ENCODE peak calls at places on chromosome 11, in seven cellular contexts. One of them, this sample, is unnamed.

GRCh38 chr11:134411887-134412507 is at the start of gene B3GAT1:
- DNase-seq in H7: peak; percentile 94
- DNase-seq in NCI-H1092: peak; percentile 45
- DNase-seq in skeletal muscle cell: no peak
- DNase-seq in cardiac fibroblast: no peak
- DNase-seq in naive thymus-derived CD4-positive, alpha-beta T cell: no peak
- DNase-seq in stimulated activated naive CD4-positive, alpha-beta T cell treated with Interleukin-2 at 50 U/mL for 16 hours: no peak
- DNase-seq in this sample: no peak

GRCh38 chr11:8740156-8740555 is 57.6 kb downstream of the RPL27A start:
- DNase-seq in cardiac fibroblast: no peak
- DNase-seq in NCI-H1092: no peak
- DNase-seq in H7: no peak
- DNase-seq in naive thymus-derived CD4-positive, alpha-beta T cell: no peak
- DNase-seq in skeletal muscle cell: no peak
- DNase-seq in stimulated activated naive CD4-positive, alpha-beta T cell treated with Interleukin-2 at 50 U/mL for 16 hours: no peak
- DNase-seq in this sample: no peak

GRCh38 chr11:65389294-65389980 is 3.0 kb downstream of the FRMD8 start:
- DNase-seq in stimulated activated naive CD4-positive, alpha-beta T cell treated with Interleukin-2 at 50 U/mL for 16 hours: no peak
- DNase-seq in skeletal muscle cell: no peak
- DNase-seq in cardiac fibroblast: no peak
- DNase-seq in naive thymus-derived CD4-positive, alpha-beta T cell: no peak
- DNase-seq in NCI-H1092: no peak
- DNase-seq in H7: peak; percentile 45
- DNase-seq in this sample: no peak

GRCh38 chr11:78733031-78733430 is 158.4 kb upstream of the NARS2 start:
- DNase-seq in H7: no peak
- DNase-seq in naive thymus-derived CD4-positive, alpha-beta T cell: no peak
- DNase-seq in cardiac fibroblast: no peak
- DNase-seq in NCI-H1092: no peak
- DNase-seq in stimulated activated naive CD4-positive, alpha-beta T cell treated with Interleukin-2 at 50 U/mL for 16 hours: no peak
- DNase-seq in skeletal muscle cell: no peak
- DNase-seq in this sample: no peak

GRCh38 chr11:103901656-103902055 is 134.8 kb upstream of the DDI1 start:
- DNase-seq in H7: no peak
- DNase-seq in naive thymus-derived CD4-positive, alpha-beta T cell: no peak
- DNase-seq in cardiac fibroblast: no peak
- DNase-seq in skeletal muscle cell: no peak
- DNase-seq in NCI-H1092: no peak
- DNase-seq in stimulated activated naive CD4-positive, alpha-beta T cell treated with Interleukin-2 at 50 U/mL for 16 hours: no peak
- DNase-seq in this sample: no peak

GRCh38 chr11:18383388-18384156 is 10.8 kb upstream of the LDHA start:
- DNase-seq in NCI-H1092: peak; percentile 31
- DNase-seq in stimulated activated naive CD4-positive, alpha-beta T cell treated with Interleukin-2 at 50 U/mL for 16 hours: peak; percentile 86
- DNase-seq in H7: peak; percentile 25
- DNase-seq in naive thymus-derived CD4-positive, alpha-beta T cell: peak; percentile 71
- DNase-seq in cardiac fibroblast: peak; percentile 99
- DNase-seq in skeletal muscle cell: peak; percentile 99
- DNase-seq in this sample: no peak

GRCh38 chr11:75375626-75376025 is 23.7 kb upstream of the RPS3 start:
- DNase-seq in H7: no peak
- DNase-seq in stimulated activated naive CD4-positive, alpha-beta T cell treated with Interleukin-2 at 50 U/mL for 16 hours: no peak
- DNase-seq in NCI-H1092: no peak
- DNase-seq in naive thymus-derived CD4-positive, alpha-beta T cell: no peak
- DNase-seq in skeletal muscle cell: no peak
- DNase-seq in cardiac fibroblast: no peak
- DNase-seq in this sample: no peak

GRCh38 chr11:89491141-89491690 is at the start of gene NOX4:
- DNase-seq in stimulated activated naive CD4-positive, alpha-beta T cell treated with Interleukin-2 at 50 U/mL for 16 hours: no peak
- DNase-seq in naive thymus-derived CD4-positive, alpha-beta T cell: no peak
- DNase-seq in H7: peak; percentile 76
- DNase-seq in cardiac fibroblast: peak; percentile 66
- DNase-seq in NCI-H1092: no peak
- DNase-seq in skeletal muscle cell: peak; percentile 19
- DNase-seq in this sample: no peak

GRCh38 chr11:113384551-113384950 is 3.0 kb upstream of the ANKK1 start:
- DNase-seq in skeletal muscle cell: peak; percentile 83
- DNase-seq in NCI-H1092: no peak
- DNase-seq in stimulated activated naive CD4-positive, alpha-beta T cell treated with Interleukin-2 at 50 U/mL for 16 hours: no peak
- DNase-seq in naive thymus-derived CD4-positive, alpha-beta T cell: no peak
- DNase-seq in cardiac fibroblast: peak; percentile 96
- DNase-seq in H7: no peak
- DNase-seq in this sample: no peak

GRCh38 chr11:58963551-58964075 is 24.3 kb downstream of the GLYATL1 start:
- DNase-seq in naive thymus-derived CD4-positive, alpha-beta T cell: no peak
- DNase-seq in H7: peak; percentile 80
- DNase-seq in skeletal muscle cell: peak; percentile 12
- DNase-seq in NCI-H1092: no peak
- DNase-seq in stimulated activated naive CD4-positive, alpha-beta T cell treated with Interleukin-2 at 50 U/mL for 16 hours: no peak
- DNase-seq in cardiac fibroblast: peak; percentile 60
- DNase-seq in this sample: no peak

GRCh38 chr11:60842688-60843605 is 1.0 kb downstream of the CCDC86 start:
- DNase-seq in stimulated activated naive CD4-positive, alpha-beta T cell treated with Interleukin-2 at 50 U/mL for 16 hours: no peak
- DNase-seq in NCI-H1092: no peak
- DNase-seq in cardiac fibroblast: peak; percentile 43
- DNase-seq in H7: peak; percentile 47
- DNase-seq in skeletal muscle cell: no peak
- DNase-seq in naive thymus-derived CD4-positive, alpha-beta T cell: no peak
- DNase-seq in this sample: no peak

GRCh38 chr11:77320351-77320750 is 18.9 kb upstream of the GDPD4 start:
- DNase-seq in naive thymus-derived CD4-positive, alpha-beta T cell: no peak
- DNase-seq in H7: no peak
- DNase-seq in stimulated activated naive CD4-positive, alpha-beta T cell treated with Interleukin-2 at 50 U/mL for 16 hours: no peak
- DNase-seq in cardiac fibroblast: no peak
- DNase-seq in NCI-H1092: no peak
- DNase-seq in skeletal muscle cell: no peak
- DNase-seq in this sample: no peak

GRCh38 chr11:91880660-91881059 is 344.0 kb upstream of the FAT3 start:
- DNase-seq in skeletal muscle cell: no peak
- DNase-seq in naive thymus-derived CD4-positive, alpha-beta T cell: no peak
- DNase-seq in stimulated activated naive CD4-positive, alpha-beta T cell treated with Interleukin-2 at 50 U/mL for 16 hours: no peak
- DNase-seq in cardiac fibroblast: no peak
- DNase-seq in NCI-H1092: no peak
- DNase-seq in H7: no peak
- DNase-seq in this sample: no peak

GRCh38 chr11:69358398-69359080 is 64.6 kb downstream of the MYEOV start:
- DNase-seq in NCI-H1092: no peak
- DNase-seq in cardiac fibroblast: no peak
- DNase-seq in H7: no peak
- DNase-seq in skeletal muscle cell: no peak
- DNase-seq in stimulated activated naive CD4-positive, alpha-beta T cell treated with Interleukin-2 at 50 U/mL for 16 hours: no peak
- DNase-seq in naive thymus-derived CD4-positive, alpha-beta T cell: no peak
- DNase-seq in this sample: no peak

This sample was measured in NCI-H524 treated with DMSO at 0.1 percent for 48 hours.